ENCODE peak calls at places on chromosome 2, in seven cellular contexts. D is SJCRH30, Q is lower lobe of right lung, J is cardiac muscle cell, G is prostate gland, O is psoas muscle, A is heart left ventricle. F is an unnamed sample.

GRCh38 chr2:47336259-47337238 is 66.4 kb upstream of the MSH2 start:
- DNase-seq in D (no peak), Q (no peak), J (peak), G (no peak), O (no peak), A (no peak), F (no peak)

GRCh38 chr2:54240515-54241219 is 15.4 kb downstream of the TSPYL6 start:
- DNase-seq in D (no peak), Q (no peak), J (peak), G (no peak), O (peak), A (no peak), F (no peak)

GRCh38 chr2:241289053-241289452 is 26.4 kb downstream of the HDLBP start:
- DNase-seq in D (no peak), Q (no peak), J (no peak), G (no peak), O (no peak), A (no peak), F (no peak)

GRCh38 chr2:12059616-12060441 is 313.4 kb downstream of the LPIN1 start:
- DNase-seq in D (peak), Q (no peak), J (peak), G (no peak), O (no peak), A (no peak), F (no peak)

GRCh38 chr2:150729495-150729955 is 242.1 kb upstream of the RND3 start:
- DNase-seq in D (no peak), Q (no peak), J (no peak), G (no peak), O (no peak), A (no peak), F (no peak)

GRCh38 chr2:3265471-3265870 is 112.1 kb downstream of the EIPR1 start:
- DNase-seq in D (no peak), Q (no peak), J (no peak), G (no peak), O (no peak), A (no peak), F (no peak)

GRCh38 chr2:237558918-237559645 is 7.3 kb upstream of the PRLH start:
- DNase-seq in D (peak), Q (peak), J (peak), G (peak), O (peak), A (peak), F (no peak)

GRCh38 chr2:197477764-197478163 is 21.9 kb downstream of the HSPD1 start:
- DNase-seq in D (no peak), Q (no peak), J (no peak), G (no peak), O (no peak), A (no peak), F (no peak)

GRCh38 chr2:132651115-132652099 is 18.6 kb downstream of the LYPD1 start:
- DNase-seq in D (peak), Q (no peak), J (peak), G (no peak), O (no peak), A (no peak), F (no peak)

GRCh38 chr2:1927896-1928568 is 183.7 kb upstream of the PXDN start:
- DNase-seq in D (no peak), Q (no peak), J (no peak), G (no peak), O (no peak), A (no peak), F (no peak)

GRCh38 chr2:219570194-219570923 is 980 bp downstream of the OBSL1 start:
- DNase-seq in D (no peak), Q (no peak), J (peak), G (no peak), O (peak), A (peak), F (peak)

GRCh38 chr2:74179063-74179865 is 585 bp upstream of the MOB1A start:
- DNase-seq in D (no peak), Q (no peak), J (peak), G (no peak), O (no peak), A (no peak), F (no peak)

GRCh38 chr2:57943271-57943670 is 103.3 kb upstream of the VRK2 start:
- DNase-seq in D (no peak), Q (no peak), J (no peak), G (no peak), O (no peak), A (no peak), F (no peak)

GRCh38 chr2:196166876-196167275 is 4.5 kb downstream of the STK17B start:
- DNase-seq in D (peak), Q (no peak), J (peak), G (no peak), O (no peak), A (no peak), F (no peak)

GRCh38 chr2:102910724-102911123 is 148.9 kb downstream of the TMEM182 start:
- DNase-seq in D (no peak), Q (no peak), J (no peak), G (no peak), O (no peak), A (no peak), F (no peak)

GRCh38 chr2:230224458-230224857 is 1.1 kb upstream of the SP140 start:
- DNase-seq in D (no peak), Q (no peak), J (no peak), G (no peak), O (no peak), A (no peak), F (no peak)

GRCh38 chr2:230227216-230227615 is 1.7 kb downstream of the SP140 start:
- DNase-seq in D (no peak), Q (no peak), J (no peak), G (no peak), O (no peak), A (no peak), F (no peak)

GRCh38 chr2:230230087-230230486 is 4.6 kb downstream of the SP140 start:
- DNase-seq in D (no peak), Q (no peak), J (peak), G (no peak), O (no peak), A (no peak), F (no peak)

GRCh38 chr2:230225486-230225885 is at the start of gene SP140:
- DNase-seq in D (no peak), Q (peak), J (no peak), G (no peak), O (peak), A (peak), F (no peak)

GRCh38 chr2:230226090-230226551 is 585 bp downstream of the SP140 start:
- DNase-seq in D (no peak), Q (no peak), J (no peak), G (no peak), O (no peak), A (no peak), F (no peak)
- H3K4me3 ChIP-seq in D (no peak), Q (peak), J (no peak), G (no peak), O (no peak), A (peak), F (no peak)

GRCh38 chr2:159155315-159155714 is 131.2 kb downstream of the WDSUB1 start:
- DNase-seq in D (no peak), Q (peak), J (no peak), G (peak), O (no peak), A (no peak), F (no peak)

GRCh38 chr2:159153463-159153862 is 133.0 kb downstream of the WDSUB1 start:
- DNase-seq in D (no peak), Q (no peak), J (no peak), G (no peak), O (no peak), A (no peak), F (no peak)

GRCh38 chr2:159156834-159157233 is 129.7 kb downstream of the WDSUB1 start:
- DNase-seq in D (no peak), Q (peak), J (no peak), G (peak), O (no peak), A (no peak), F (no peak)

GRCh38 chr2:159157361-159158045 is 129.0 kb downstream of the WDSUB1 start:
- DNase-seq in D (no peak), Q (no peak), J (no peak), G (peak), O (no peak), A (no peak), F (no peak)

GRCh38 chr2:159155791-159156190 is 130.7 kb downstream of the WDSUB1 start:
- DNase-seq in D (no peak), Q (no peak), J (no peak), G (no peak), O (no peak), A (no peak), F (no peak)
- H3K27ac ChIP-seq in D (no peak), Q (peak), J (no peak), G (no peak), O (no peak), A (no peak), F (no peak)

GRCh38 chr2:79512442-79513401 is at the start of gene CTNNA2:
- DNase-seq in D (no peak), Q (peak), J (peak), G (no peak), O (no peak), A (peak), F (peak)
- H3K4me3 ChIP-seq in D (no peak), Q (peak), J (peak), G (peak), O (peak), A (peak), F (peak)

DNA sequence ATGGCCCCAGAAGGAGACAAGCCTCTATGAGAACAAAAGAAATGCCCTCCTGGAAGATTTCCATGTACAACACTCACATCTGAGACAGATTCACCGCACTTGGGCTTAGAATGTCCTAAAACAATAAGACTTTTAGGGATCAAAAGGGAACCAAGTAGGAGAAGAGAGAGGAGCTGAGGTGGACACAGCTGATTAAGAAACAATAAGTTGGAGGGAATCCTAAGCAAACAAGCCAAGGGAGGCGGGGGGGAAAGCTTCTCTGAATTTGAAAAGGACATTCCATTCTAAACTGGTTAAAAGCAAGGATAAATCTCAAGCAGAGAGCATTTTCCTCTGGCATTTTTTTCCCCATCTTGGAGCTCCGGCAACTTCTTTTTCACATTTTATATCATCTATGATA is 9.9 kb downstream of the ACVR1 start:
- DNase-seq in D (no peak), Q (no peak), J (peak), G (no peak), O (no peak), A (no peak), F (no peak)
- H3K27ac ChIP-seq in D (no peak), Q (peak), J (no peak), G (no peak), O (no peak), A (no peak), F (no peak)

DNA sequence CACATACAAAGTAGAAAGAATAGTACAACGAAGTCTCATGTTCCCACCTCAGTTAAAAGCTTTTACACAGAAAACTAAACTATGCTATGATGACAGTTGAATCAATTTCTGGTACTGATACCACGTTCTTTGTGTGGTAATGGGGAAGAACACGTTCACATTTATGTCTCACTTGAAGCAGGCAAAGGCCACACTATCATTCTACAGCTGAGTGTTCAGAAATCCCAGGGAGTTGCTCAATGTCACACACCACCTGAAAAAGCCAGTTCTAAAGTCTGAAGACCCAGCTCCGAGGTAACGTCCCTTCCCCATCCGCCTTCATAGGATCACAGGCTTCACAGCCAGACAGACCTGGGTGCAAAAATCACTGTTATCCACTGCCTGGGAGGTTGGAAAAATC is 8.9 kb downstream of the RNF149 start:
- DNase-seq in D (no peak), Q (no peak), J (no peak), G (no peak), O (no peak), A (no peak), F (no peak)
- H3K4me3 ChIP-seq in D (no peak), Q (no peak), J (no peak), G (no peak), O (peak), A (no peak), F (no peak)

DNA sequence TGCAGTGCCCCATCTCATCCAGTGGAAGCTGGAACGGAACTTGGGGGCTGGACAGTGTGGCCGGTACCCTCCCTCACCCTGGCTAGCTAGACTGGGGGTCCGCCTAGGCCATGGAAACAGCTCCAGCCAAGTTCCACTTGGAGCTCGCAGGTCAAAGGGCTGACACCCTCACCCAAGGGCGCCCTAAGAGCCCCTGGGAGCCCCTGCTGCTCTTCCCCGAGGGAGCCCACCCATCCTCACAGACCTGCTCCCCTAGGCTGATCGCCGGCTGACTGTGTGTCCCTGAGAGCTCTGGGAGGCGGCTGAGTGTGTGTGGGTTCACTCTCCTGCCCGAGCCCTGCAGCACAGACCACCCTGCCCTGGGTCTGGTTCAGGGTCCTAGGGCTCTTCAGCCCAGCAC is 118.2 kb upstream of the OTOS start:
- DNase-seq in D (no peak), Q (no peak), J (no peak), G (no peak), O (no peak), A (no peak), F (no peak)
- H3K27ac ChIP-seq in D (no peak), Q (peak), J (no peak), G (no peak), O (peak), A (peak), F (no peak)

DNA sequence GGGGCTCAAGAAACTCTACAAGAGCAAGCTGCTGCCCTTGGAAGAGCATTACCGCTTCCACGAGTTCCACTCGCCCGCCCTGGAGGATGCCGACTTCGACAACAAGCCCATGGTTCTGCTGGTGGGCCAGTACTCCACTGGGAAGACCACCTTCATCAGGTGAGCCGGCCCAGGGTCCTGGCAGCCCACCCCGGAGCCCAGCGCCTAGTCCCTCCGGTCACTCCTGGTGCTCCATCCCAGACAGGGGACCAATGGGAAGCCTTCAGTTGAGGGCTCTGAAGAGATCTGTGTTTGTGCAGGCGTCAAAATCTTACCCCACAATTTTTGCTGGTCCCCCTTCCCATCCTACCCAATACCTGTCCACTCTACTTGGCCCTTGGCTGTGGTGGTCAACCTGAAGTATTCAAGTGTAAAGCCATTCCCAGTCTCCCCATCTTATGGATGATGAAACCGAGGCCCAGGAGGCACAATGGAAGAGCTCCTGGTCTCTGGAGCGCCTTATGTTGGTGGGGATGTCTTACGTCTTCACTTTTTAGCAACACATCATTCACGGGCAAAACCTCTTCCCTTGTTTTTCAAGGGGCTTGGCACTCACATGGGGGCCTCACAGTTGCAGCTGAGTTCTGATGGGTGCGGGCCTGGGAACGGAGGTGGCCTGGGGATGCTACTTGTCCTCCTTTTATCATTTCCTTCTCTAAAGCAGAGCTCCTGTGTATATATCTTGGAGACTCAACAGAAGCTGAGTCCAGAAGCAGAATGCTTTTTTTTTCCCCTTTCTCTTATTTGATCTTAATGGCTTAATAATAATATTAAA is 945 bp downstream of the EHD3 start:
- DNase-seq in D (no peak), Q (no peak), J (no peak), G (no peak), O (no peak), A (no peak), F (no peak)
- H3K4me3 ChIP-seq in D (no peak), Q (peak), J (peak), G (peak), O (peak), A (peak), F (peak)